ENCODE peak calls at places on chromosomes 16 and 17, in nine cellular contexts. One of them, this sample, is unnamed.

GRCh38 chr17:40303706-40304450 is 5.1 kb upstream of the RARA start:
- DNase-seq in stimulated activated CD8-positive, alpha-beta memory T cell treated with anti-CD3 and anti-CD28 coated beads, Interleukin-4, amount 100 ng/mL, for 4 hours: no peak
- DNase-seq in AG09309: no peak
- DNase-seq in stimulated activated CD4-positive, alpha-beta T cell treated with anti-CD3 and anti-CD28 coated beads, TNF-alpha, amount 100 ng/mL, for 48 hours: no peak
- DNase-seq in activated CD8-positive, alpha-beta memory T cell treated with anti-CD3 and anti-CD28 coated beads for 48 hours: no peak
- DNase-seq in activated naive CD4-positive, alpha-beta T cell treated with Interleukin-2 at 50 U/mL for 16 hours: no peak
- DNase-seq in A172: no peak
- DNase-seq in NCI-H2081: peak
- DNase-seq in CD4-positive, alpha-beta T cell: no peak
- DNase-seq in this sample: peak

GRCh38 chr16:22843856-22844255 is 29.9 kb downstream of the HS3ST2 start:
- DNase-seq in stimulated activated CD8-positive, alpha-beta memory T cell treated with anti-CD3 and anti-CD28 coated beads, Interleukin-4, amount 100 ng/mL, for 4 hours: no peak
- DNase-seq in AG09309: no peak
- DNase-seq in stimulated activated CD4-positive, alpha-beta T cell treated with anti-CD3 and anti-CD28 coated beads, TNF-alpha, amount 100 ng/mL, for 48 hours: no peak
- DNase-seq in activated CD8-positive, alpha-beta memory T cell treated with anti-CD3 and anti-CD28 coated beads for 48 hours: no peak
- DNase-seq in activated naive CD4-positive, alpha-beta T cell treated with Interleukin-2 at 50 U/mL for 16 hours: no peak
- DNase-seq in A172: no peak
- DNase-seq in NCI-H2081: no peak
- DNase-seq in CD4-positive, alpha-beta T cell: no peak
- DNase-seq in this sample: no peak

GRCh38 chr16:66605177-66605999 is 884 bp downstream of the CMTM3 start:
- DNase-seq in stimulated activated CD8-positive, alpha-beta memory T cell treated with anti-CD3 and anti-CD28 coated beads, Interleukin-4, amount 100 ng/mL, for 4 hours: no peak
- DNase-seq in AG09309: no peak
- DNase-seq in stimulated activated CD4-positive, alpha-beta T cell treated with anti-CD3 and anti-CD28 coated beads, TNF-alpha, amount 100 ng/mL, for 48 hours: no peak
- DNase-seq in activated CD8-positive, alpha-beta memory T cell treated with anti-CD3 and anti-CD28 coated beads for 48 hours: no peak
- DNase-seq in activated naive CD4-positive, alpha-beta T cell treated with Interleukin-2 at 50 U/mL for 16 hours: peak
- DNase-seq in A172: peak
- DNase-seq in NCI-H2081: no peak
- DNase-seq in CD4-positive, alpha-beta T cell: peak
- DNase-seq in this sample: peak

GRCh38 chr17:19341641-19342610 is 20.6 kb downstream of the B9D1 start:
- DNase-seq in stimulated activated CD8-positive, alpha-beta memory T cell treated with anti-CD3 and anti-CD28 coated beads, Interleukin-4, amount 100 ng/mL, for 4 hours: no peak
- DNase-seq in AG09309: no peak
- DNase-seq in stimulated activated CD4-positive, alpha-beta T cell treated with anti-CD3 and anti-CD28 coated beads, TNF-alpha, amount 100 ng/mL, for 48 hours: no peak
- DNase-seq in activated CD8-positive, alpha-beta memory T cell treated with anti-CD3 and anti-CD28 coated beads for 48 hours: no peak
- DNase-seq in activated naive CD4-positive, alpha-beta T cell treated with Interleukin-2 at 50 U/mL for 16 hours: no peak
- DNase-seq in A172: no peak
- DNase-seq in NCI-H2081: no peak
- DNase-seq in CD4-positive, alpha-beta T cell: no peak
- DNase-seq in this sample: no peak

GRCh38 chr16:65867276-65867990 is 499.1 kb upstream of the CDH5 start:
- DNase-seq in stimulated activated CD8-positive, alpha-beta memory T cell treated with anti-CD3 and anti-CD28 coated beads, Interleukin-4, amount 100 ng/mL, for 4 hours: no peak
- DNase-seq in AG09309: no peak
- DNase-seq in stimulated activated CD4-positive, alpha-beta T cell treated with anti-CD3 and anti-CD28 coated beads, TNF-alpha, amount 100 ng/mL, for 48 hours: no peak
- DNase-seq in activated CD8-positive, alpha-beta memory T cell treated with anti-CD3 and anti-CD28 coated beads for 48 hours: no peak
- DNase-seq in activated naive CD4-positive, alpha-beta T cell treated with Interleukin-2 at 50 U/mL for 16 hours: no peak
- DNase-seq in A172: no peak
- DNase-seq in NCI-H2081: no peak
- DNase-seq in CD4-positive, alpha-beta T cell: no peak
- DNase-seq in this sample: no peak

GRCh38 chr17:20278805-20279204 is 188.5 kb downstream of the LGALS9B start:
- DNase-seq in stimulated activated CD8-positive, alpha-beta memory T cell treated with anti-CD3 and anti-CD28 coated beads, Interleukin-4, amount 100 ng/mL, for 4 hours: no peak
- DNase-seq in AG09309: no peak
- DNase-seq in stimulated activated CD4-positive, alpha-beta T cell treated with anti-CD3 and anti-CD28 coated beads, TNF-alpha, amount 100 ng/mL, for 48 hours: no peak
- DNase-seq in activated CD8-positive, alpha-beta memory T cell treated with anti-CD3 and anti-CD28 coated beads for 48 hours: no peak
- DNase-seq in activated naive CD4-positive, alpha-beta T cell treated with Interleukin-2 at 50 U/mL for 16 hours: no peak
- DNase-seq in A172: no peak
- DNase-seq in NCI-H2081: no peak
- DNase-seq in CD4-positive, alpha-beta T cell: no peak
- DNase-seq in this sample: peak

GRCh38 chr17:47253541-47254402 is at the start of gene ITGB3:
- DNase-seq in stimulated activated CD8-positive, alpha-beta memory T cell treated with anti-CD3 and anti-CD28 coated beads, Interleukin-4, amount 100 ng/mL, for 4 hours: peak
- DNase-seq in AG09309: no peak
- DNase-seq in stimulated activated CD4-positive, alpha-beta T cell treated with anti-CD3 and anti-CD28 coated beads, TNF-alpha, amount 100 ng/mL, for 48 hours: peak
- DNase-seq in activated CD8-positive, alpha-beta memory T cell treated with anti-CD3 and anti-CD28 coated beads for 48 hours: peak
- DNase-seq in activated naive CD4-positive, alpha-beta T cell treated with Interleukin-2 at 50 U/mL for 16 hours: peak
- DNase-seq in A172: no peak
- DNase-seq in NCI-H2081: peak
- DNase-seq in CD4-positive, alpha-beta T cell: peak
- DNase-seq in this sample: peak

GRCh38 chr17:332558-333322 is 19.9 kb downstream of the RPH3AL start:
- DNase-seq in stimulated activated CD8-positive, alpha-beta memory T cell treated with anti-CD3 and anti-CD28 coated beads, Interleukin-4, amount 100 ng/mL, for 4 hours: no peak
- DNase-seq in AG09309: peak
- DNase-seq in stimulated activated CD4-positive, alpha-beta T cell treated with anti-CD3 and anti-CD28 coated beads, TNF-alpha, amount 100 ng/mL, for 48 hours: no peak
- DNase-seq in activated CD8-positive, alpha-beta memory T cell treated with anti-CD3 and anti-CD28 coated beads for 48 hours: no peak
- DNase-seq in activated naive CD4-positive, alpha-beta T cell treated with Interleukin-2 at 50 U/mL for 16 hours: no peak
- DNase-seq in A172: no peak
- DNase-seq in NCI-H2081: no peak
- DNase-seq in CD4-positive, alpha-beta T cell: no peak
- DNase-seq in this sample: peak

GRCh38 chr16:82082097-82082496 is 47.0 kb downstream of the HSD17B2 start:
- DNase-seq in stimulated activated CD8-positive, alpha-beta memory T cell treated with anti-CD3 and anti-CD28 coated beads, Interleukin-4, amount 100 ng/mL, for 4 hours: no peak
- DNase-seq in AG09309: no peak
- DNase-seq in stimulated activated CD4-positive, alpha-beta T cell treated with anti-CD3 and anti-CD28 coated beads, TNF-alpha, amount 100 ng/mL, for 48 hours: no peak
- DNase-seq in activated CD8-positive, alpha-beta memory T cell treated with anti-CD3 and anti-CD28 coated beads for 48 hours: no peak
- DNase-seq in activated naive CD4-positive, alpha-beta T cell treated with Interleukin-2 at 50 U/mL for 16 hours: no peak
- DNase-seq in A172: no peak
- DNase-seq in NCI-H2081: no peak
- DNase-seq in CD4-positive, alpha-beta T cell: no peak
- DNase-seq in this sample: no peak

GRCh38 chr17:46851029-46851741 is at the start of gene WNT9B:
- DNase-seq in stimulated activated CD8-positive, alpha-beta memory T cell treated with anti-CD3 and anti-CD28 coated beads, Interleukin-4, amount 100 ng/mL, for 4 hours: no peak
- DNase-seq in AG09309: no peak
- DNase-seq in stimulated activated CD4-positive, alpha-beta T cell treated with anti-CD3 and anti-CD28 coated beads, TNF-alpha, amount 100 ng/mL, for 48 hours: no peak
- DNase-seq in activated CD8-positive, alpha-beta memory T cell treated with anti-CD3 and anti-CD28 coated beads for 48 hours: no peak
- DNase-seq in activated naive CD4-positive, alpha-beta T cell treated with Interleukin-2 at 50 U/mL for 16 hours: no peak
- DNase-seq in A172: no peak
- DNase-seq in NCI-H2081: peak
- DNase-seq in CD4-positive, alpha-beta T cell: no peak
- DNase-seq in this sample: no peak

GRCh38 chr16:89407925-89408300 is 82.4 kb downstream of the ANKRD11 start:
- DNase-seq in stimulated activated CD8-positive, alpha-beta memory T cell treated with anti-CD3 and anti-CD28 coated beads, Interleukin-4, amount 100 ng/mL, for 4 hours: no peak
- DNase-seq in AG09309: no peak
- DNase-seq in stimulated activated CD4-positive, alpha-beta T cell treated with anti-CD3 and anti-CD28 coated beads, TNF-alpha, amount 100 ng/mL, for 48 hours: no peak
- DNase-seq in activated CD8-positive, alpha-beta memory T cell treated with anti-CD3 and anti-CD28 coated beads for 48 hours: no peak
- DNase-seq in activated naive CD4-positive, alpha-beta T cell treated with Interleukin-2 at 50 U/mL for 16 hours: no peak
- DNase-seq in A172: no peak
- DNase-seq in NCI-H2081: no peak
- DNase-seq in CD4-positive, alpha-beta T cell: no peak
- DNase-seq in this sample: peak

GRCh38 chr16:86252596-86252995 is 257.7 kb upstream of the FOXF1 start:
- DNase-seq in stimulated activated CD8-positive, alpha-beta memory T cell treated with anti-CD3 and anti-CD28 coated beads, Interleukin-4, amount 100 ng/mL, for 4 hours: no peak
- DNase-seq in AG09309: no peak
- DNase-seq in stimulated activated CD4-positive, alpha-beta T cell treated with anti-CD3 and anti-CD28 coated beads, TNF-alpha, amount 100 ng/mL, for 48 hours: no peak
- DNase-seq in activated CD8-positive, alpha-beta memory T cell treated with anti-CD3 and anti-CD28 coated beads for 48 hours: no peak
- DNase-seq in activated naive CD4-positive, alpha-beta T cell treated with Interleukin-2 at 50 U/mL for 16 hours: no peak
- DNase-seq in A172: peak
- DNase-seq in NCI-H2081: no peak
- DNase-seq in CD4-positive, alpha-beta T cell: no peak
- DNase-seq in this sample: peak

GRCh38 chr16:85445779-85446222 is 167.3 kb upstream of the GSE1 start:
- DNase-seq in stimulated activated CD8-positive, alpha-beta memory T cell treated with anti-CD3 and anti-CD28 coated beads, Interleukin-4, amount 100 ng/mL, for 4 hours: no peak
- DNase-seq in AG09309: no peak
- DNase-seq in stimulated activated CD4-positive, alpha-beta T cell treated with anti-CD3 and anti-CD28 coated beads, TNF-alpha, amount 100 ng/mL, for 48 hours: no peak
- DNase-seq in activated CD8-positive, alpha-beta memory T cell treated with anti-CD3 and anti-CD28 coated beads for 48 hours: no peak
- DNase-seq in activated naive CD4-positive, alpha-beta T cell treated with Interleukin-2 at 50 U/mL for 16 hours: no peak
- DNase-seq in A172: no peak
- DNase-seq in NCI-H2081: peak
- DNase-seq in CD4-positive, alpha-beta T cell: no peak
- DNase-seq in this sample: no peak

GRCh38 chr16:88453621-88454314 is 688 bp downstream of the ZFPM1 start:
- DNase-seq in stimulated activated CD8-positive, alpha-beta memory T cell treated with anti-CD3 and anti-CD28 coated beads, Interleukin-4, amount 100 ng/mL, for 4 hours: no peak
- DNase-seq in AG09309: no peak
- DNase-seq in stimulated activated CD4-positive, alpha-beta T cell treated with anti-CD3 and anti-CD28 coated beads, TNF-alpha, amount 100 ng/mL, for 48 hours: no peak
- DNase-seq in activated CD8-positive, alpha-beta memory T cell treated with anti-CD3 and anti-CD28 coated beads for 48 hours: no peak
- DNase-seq in activated naive CD4-positive, alpha-beta T cell treated with Interleukin-2 at 50 U/mL for 16 hours: peak
- DNase-seq in A172: no peak
- DNase-seq in NCI-H2081: no peak
- DNase-seq in CD4-positive, alpha-beta T cell: no peak
- DNase-seq in this sample: no peak